ENCODE peak calls at places on chromosomes 6 and 20, in four cellular contexts. One of them, this sample, is unnamed.

GRCh38 chr20:12790856-12791255 is 217.9 kb upstream of the SPTLC3 start:
- DNase-seq in HCT116: no peak
- DNase-seq in SK-N-SH: no peak
- DNase-seq in breast epithelium: no peak
- DNase-seq in this sample: no peak

GRCh38 chr20:61814726-61815125 is 251.0 kb downstream of the TAF4 start:
- DNase-seq in SK-N-SH: no peak
- DNase-seq in HCT116: no peak
- DNase-seq in breast epithelium: no peak
- DNase-seq in this sample: no peak

GRCh38 chr20:4320284-4320683 is 304.9 kb upstream of the RNF24 start:
- DNase-seq in SK-N-SH: no peak
- DNase-seq in breast epithelium: no peak
- DNase-seq in HCT116: no peak
- DNase-seq in this sample: no peak

GRCh38 chr6:24990227-24990843 is 54.6 kb upstream of the RIPOR2 start:
- DNase-seq in breast epithelium: no peak
- DNase-seq in HCT116: no peak
- DNase-seq in SK-N-SH: no peak
- DNase-seq in this sample: no peak

GRCh38 chr20:37519508-37520416 is 1.3 kb upstream of the NNAT start:
- DNase-seq in HCT116: no peak
- DNase-seq in SK-N-SH: peak; percentile 68
- DNase-seq in breast epithelium: no peak
- DNase-seq in this sample: peak; percentile 22

GRCh38 chr20:52981051-52981450 is 8.9 kb downstream of the TSHZ2 start:
- DNase-seq in HCT116: no peak
- DNase-seq in SK-N-SH: no peak
- DNase-seq in breast epithelium: no peak
- DNase-seq in this sample: no peak

GRCh38 chr20:36086767-36087166 is 67.8 kb upstream of the EPB41L1 start:
- DNase-seq in SK-N-SH: no peak
- DNase-seq in HCT116: peak; percentile 74
- DNase-seq in breast epithelium: no peak
- DNase-seq in this sample: no peak

GRCh38 chr6:153117986-153118886 is 12.8 kb downstream of the RGS17 start:
- DNase-seq in breast epithelium: no peak
- DNase-seq in SK-N-SH: no peak
- DNase-seq in HCT116: peak; percentile 21
- DNase-seq in this sample: no peak

GRCh38 chr20:2005831-2006426 is 12.1 kb upstream of the PDYN start:
- DNase-seq in breast epithelium: peak; percentile 19
- DNase-seq in HCT116: peak; percentile 15
- DNase-seq in SK-N-SH: no peak
- DNase-seq in this sample: peak; percentile 62

GRCh38 chr20:18004389-18005031 is 35.7 kb downstream of the MGME1 start:
- DNase-seq in HCT116: no peak
- DNase-seq in breast epithelium: no peak
- DNase-seq in SK-N-SH: no peak
- DNase-seq in this sample: no peak

GRCh38 chr6:119077643-119078448 is 618 bp downstream of the FAM184A start:
- DNase-seq in SK-N-SH: peak; percentile 75
- DNase-seq in HCT116: no peak
- DNase-seq in breast epithelium: peak; percentile 23
- DNase-seq in this sample: peak; percentile 39

GRCh38 chr6:89917801-89918366 is 23.6 kb downstream of the GJA10 start:
- DNase-seq in HCT116: no peak
- DNase-seq in breast epithelium: no peak
- DNase-seq in SK-N-SH: no peak
- DNase-seq in this sample: no peak

GRCh38 chr6:89925826-89926225 is 31.6 kb downstream of the GJA10 start:
- DNase-seq in HCT116: no peak
- DNase-seq in SK-N-SH: no peak
- DNase-seq in breast epithelium: no peak
- DNase-seq in this sample: no peak

GRCh38 chr6:89921197-89921596 is 26.9 kb downstream of the GJA10 start:
- DNase-seq in SK-N-SH: no peak
- DNase-seq in HCT116: no peak
- DNase-seq in breast epithelium: no peak
- DNase-seq in this sample: no peak

GRCh38 chr6:89924231-89924630 is 30.0 kb downstream of the GJA10 start:
- DNase-seq in breast epithelium: no peak
- DNase-seq in HCT116: no peak
- DNase-seq in SK-N-SH: no peak
- DNase-seq in this sample: no peak

GRCh38 chr6:89921691-89922090 is 27.4 kb downstream of the GJA10 start:
- DNase-seq in HCT116: peak; percentile 6
- DNase-seq in breast epithelium: no peak
- DNase-seq in SK-N-SH: no peak
- DNase-seq in this sample: no peak
- H3K4me3 ChIP-seq in HCT116: no peak overlapping the region
- H3K4me3 ChIP-seq in breast epithelium: no peak overlapping the region
- H3K4me3 ChIP-seq in SK-N-SH: no peak overlapping the region
- H3K4me3 ChIP-seq in this sample: no peak overlapping the region

DNA sequence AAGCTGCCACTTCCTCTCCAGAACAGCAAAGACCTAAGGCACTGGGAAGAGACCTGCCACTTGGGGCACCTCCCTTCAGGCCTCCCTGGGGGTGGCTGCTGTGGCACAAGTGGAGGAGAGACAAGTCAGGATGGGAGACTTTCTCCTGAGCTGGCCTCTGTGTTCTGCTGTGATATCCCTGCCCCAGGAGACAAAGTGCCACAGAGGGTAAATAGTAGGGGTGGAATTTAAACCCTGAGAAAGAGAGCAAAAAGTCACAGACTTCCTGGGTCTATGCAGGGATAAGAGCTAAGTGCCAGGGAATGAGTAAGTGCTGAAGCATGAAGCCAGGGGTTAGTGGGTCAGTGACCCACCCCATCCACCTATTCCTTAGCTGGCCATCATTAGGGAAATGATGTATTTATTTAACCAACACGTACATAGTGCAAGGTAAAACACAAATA is 84.2 kb downstream of the MRPL14 start:
- DNase-seq in breast epithelium: no peak
- DNase-seq in HCT116: no peak
- DNase-seq in SK-N-SH: no peak
- DNase-seq in this sample: no peak
- TF ChIP-seq POLR2AphosphoS5 in breast epithelium: no peak
- TF ChIP-seq POLR2AphosphoS5 in HCT116: peak; percentile 27
- TF ChIP-seq POLR2AphosphoS5 in SK-N-SH: no peak
- TF ChIP-seq POLR2AphosphoS5 in this sample: peak; percentile 6

DNA sequence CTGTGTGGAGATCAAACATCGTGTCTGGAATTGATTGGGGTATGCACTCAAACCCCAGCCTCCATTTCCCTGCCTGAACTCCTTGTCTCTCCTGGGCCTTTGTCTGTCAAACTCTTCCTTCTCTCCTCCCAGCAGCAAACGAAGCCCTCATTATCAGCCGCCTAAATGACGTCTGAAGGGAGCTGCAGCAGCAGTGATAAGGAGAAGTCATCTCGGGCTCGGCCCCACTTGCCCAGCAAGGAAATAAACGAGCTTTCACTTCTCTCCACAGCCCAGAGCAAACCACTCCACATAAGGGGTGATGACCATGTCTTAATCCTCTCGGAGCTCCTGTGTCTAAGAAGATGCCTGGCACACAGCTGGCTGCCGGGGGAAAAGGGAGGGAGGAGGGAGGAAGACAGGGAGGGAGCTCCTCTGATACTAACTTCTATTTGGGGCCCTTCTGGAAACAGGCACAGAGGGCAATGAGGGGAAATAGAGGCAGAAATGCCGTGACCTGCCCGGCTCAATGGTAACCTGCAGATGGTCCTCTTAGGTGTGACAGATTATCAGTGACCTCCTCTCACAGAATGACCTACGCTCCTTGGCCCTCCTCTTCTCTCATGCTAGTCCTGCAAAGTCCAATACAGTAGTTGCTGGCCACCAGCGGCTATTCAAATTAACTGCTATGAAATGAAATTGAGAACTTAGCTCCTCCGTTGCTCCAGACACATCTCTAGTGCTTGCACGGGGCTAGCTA is 100.4 kb downstream of the PXDC1 start:
- DNase-seq in breast epithelium: no peak
- DNase-seq in HCT116: no peak
- DNase-seq in SK-N-SH: no peak
- DNase-seq in this sample: no peak
- H3K4me3 ChIP-seq in breast epithelium: no peak overlapping the region
- H3K4me3 ChIP-seq in HCT116: no peak overlapping the region
- H3K4me3 ChIP-seq in SK-N-SH: no peak overlapping the region
- H3K4me3 ChIP-seq in this sample: no peak overlapping the region

GRCh38 chr6:32969685-32970412 is 1.5 kb downstream of the BRD2 start:
- DNase-seq in SK-N-SH: peak; percentile 35
- DNase-seq in HCT116: peak; percentile 82
- DNase-seq in breast epithelium: peak; percentile 75
- DNase-seq in this sample: peak; percentile 76
- TF ChIP-seq POLR2AphosphoS5 in SK-N-SH: peak; percentile 31
- TF ChIP-seq POLR2AphosphoS5 in HCT116: peak; percentile 35
- TF ChIP-seq POLR2AphosphoS5 in breast epithelium: peak; percentile 19
- TF ChIP-seq POLR2AphosphoS5 in this sample: peak; percentile 81

GRCh38 chr20:34710568-34710839 is 6.4 kb downstream of the TP53INP2 start:
- DNase-seq in SK-N-SH: no peak
- DNase-seq in breast epithelium: no peak
- DNase-seq in HCT116: no peak
- DNase-seq in this sample: no peak
- H3K4me3 ChIP-seq in SK-N-SH: no peak overlapping the region
- H3K4me3 ChIP-seq in breast epithelium: peak overlapping the region; percentile 92
- H3K4me3 ChIP-seq in HCT116: peak overlapping the region; percentile 66
- H3K4me3 ChIP-seq in this sample: no peak overlapping the region

GRCh38 chr6:163406320-163406719 is 8.2 kb upstream of the QKI start:
- DNase-seq in breast epithelium: no peak
- DNase-seq in HCT116: no peak
- DNase-seq in SK-N-SH: no peak
- DNase-seq in this sample: no peak

GRCh38 chr6:163406830-163407229 is 7.7 kb upstream of the QKI start:
- DNase-seq in HCT116: no peak
- DNase-seq in SK-N-SH: no peak
- DNase-seq in breast epithelium: no peak
- DNase-seq in this sample: no peak

GRCh38 chr6:163404825-163405265 is 9.7 kb upstream of the QKI start:
- DNase-seq in SK-N-SH: no peak
- DNase-seq in breast epithelium: no peak
- DNase-seq in HCT116: no peak
- DNase-seq in this sample: no peak

GRCh38 chr6:163408352-163408991 is 6.0 kb upstream of the QKI start:
- DNase-seq in breast epithelium: no peak
- DNase-seq in SK-N-SH: no peak
- DNase-seq in HCT116: no peak
- DNase-seq in this sample: no peak

GRCh38 chr6:163405412-163406309 is 8.9 kb upstream of the QKI start:
- DNase-seq in breast epithelium: no peak
- DNase-seq in SK-N-SH: peak; percentile 51
- DNase-seq in HCT116: no peak
- DNase-seq in this sample: peak; percentile 69
- TF ChIP-seq POLR2AphosphoS5 in breast epithelium: no peak
- TF ChIP-seq POLR2AphosphoS5 in SK-N-SH: no peak
- TF ChIP-seq POLR2AphosphoS5 in HCT116: no peak
- TF ChIP-seq POLR2AphosphoS5 in this sample: no peak

DNA sequence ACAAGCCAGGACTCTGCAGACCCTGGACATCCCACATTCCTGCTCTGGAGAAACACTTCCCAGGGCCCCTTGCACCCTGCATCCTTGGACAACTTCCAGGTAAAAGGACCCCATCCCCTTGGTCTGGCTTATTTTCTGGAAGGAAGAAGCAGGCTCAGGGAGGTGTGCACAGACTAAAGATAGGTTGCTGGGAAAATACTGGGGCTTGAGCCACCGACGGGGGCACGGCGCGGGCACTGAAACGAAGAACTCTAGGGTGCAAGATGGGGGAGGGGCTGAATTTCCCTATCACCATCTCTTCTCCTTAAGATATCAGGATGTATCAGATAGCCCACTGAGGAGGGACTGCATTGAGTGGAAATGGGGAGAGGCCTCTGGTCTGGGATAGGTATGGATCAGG is 805 bp downstream of the FRS3 start:
- DNase-seq in breast epithelium: no peak
- DNase-seq in SK-N-SH: no peak
- DNase-seq in HCT116: no peak
- DNase-seq in this sample: no peak
- H3K4me3 ChIP-seq in breast epithelium: peak overlapping the region; percentile 81
- H3K4me3 ChIP-seq in SK-N-SH: peak overlapping the region; percentile 82
- H3K4me3 ChIP-seq in HCT116: peak overlapping the region; percentile 77
- H3K4me3 ChIP-seq in this sample: peak overlapping the region; percentile 91

GRCh38 chr6:36674942-36675341 is 3.6 kb upstream of the CDKN1A start:
- DNase-seq in HCT116: no peak
- DNase-seq in SK-N-SH: no peak
- DNase-seq in breast epithelium: no peak
- DNase-seq in this sample: no peak

GRCh38 chr6:36678488-36679042 is at the start of gene CDKN1A:
- DNase-seq in HCT116: peak; percentile 68
- DNase-seq in SK-N-SH: peak; percentile 92
- DNase-seq in breast epithelium: peak; percentile 90
- DNase-seq in this sample: peak; percentile 98

GRCh38 chr6:36677059-36677749 is 1.3 kb upstream of the CDKN1A start:
- DNase-seq in breast epithelium: no peak
- DNase-seq in HCT116: no peak
- DNase-seq in SK-N-SH: peak; percentile 41
- DNase-seq in this sample: no peak

GRCh38 chr6:36677753-36678487 is 594 bp upstream of the CDKN1A start:
- DNase-seq in HCT116: no peak
- DNase-seq in SK-N-SH: no peak
- DNase-seq in breast epithelium: no peak
- DNase-seq in this sample: no peak

GRCh38 chr6:36676142-36677058 is 2.1 kb upstream of the CDKN1A start:
- DNase-seq in SK-N-SH: peak; percentile 55
- DNase-seq in HCT116: no peak
- DNase-seq in breast epithelium: peak; percentile 63
- DNase-seq in this sample: no peak
- TF ChIP-seq POLR2AphosphoS5 in SK-N-SH: peak; percentile 6
- TF ChIP-seq POLR2AphosphoS5 in HCT116: no peak
- TF ChIP-seq POLR2AphosphoS5 in breast epithelium: no peak
- TF ChIP-seq POLR2AphosphoS5 in this sample: no peak

GRCh38 chr6:146915671-146916127 is 288.5 kb upstream of the STXBP5 start:
- DNase-seq in breast epithelium: no peak
- DNase-seq in SK-N-SH: no peak
- DNase-seq in HCT116: no peak
- DNase-seq in this sample: no peak
- H3K4me3 ChIP-seq in breast epithelium: no peak overlapping the region
- H3K4me3 ChIP-seq in SK-N-SH: peak overlapping the region; percentile 59
- H3K4me3 ChIP-seq in HCT116: no peak overlapping the region
- H3K4me3 ChIP-seq in this sample: no peak overlapping the region

GRCh38 chr6:156777866-156778614 is 862 bp downstream of the ARID1B start:
- DNase-seq in breast epithelium: peak; percentile 41
- DNase-seq in HCT116: no peak
- DNase-seq in SK-N-SH: peak; percentile 84
- DNase-seq in this sample: peak; percentile 51

GRCh38 chr6:156777577-156777865 is 343 bp downstream of the ARID1B start:
- DNase-seq in HCT116: no peak
- DNase-seq in SK-N-SH: peak; percentile 92
- DNase-seq in breast epithelium: no peak
- DNase-seq in this sample: no peak

GRCh38 chr6:156780117-156780641 is 3.0 kb downstream of the ARID1B start:
- DNase-seq in HCT116: peak; percentile 70
- DNase-seq in breast epithelium: peak; percentile 52
- DNase-seq in SK-N-SH: peak; percentile 68
- DNase-seq in this sample: peak; percentile 56

GRCh38 chr6:156779206-156780116 is 2.3 kb downstream of the ARID1B start:
- DNase-seq in SK-N-SH: peak; percentile 69
- DNase-seq in breast epithelium: peak; percentile 34
- DNase-seq in HCT116: no peak
- DNase-seq in this sample: peak; percentile 58

GRCh38 chr6:156778615-156779205 is 1.5 kb downstream of the ARID1B start:
- DNase-seq in SK-N-SH: no peak
- DNase-seq in breast epithelium: peak; percentile 39
- DNase-seq in HCT116: no peak
- DNase-seq in this sample: peak; percentile 56
- TF ChIP-seq POLR2AphosphoS5 in SK-N-SH: no peak
- TF ChIP-seq POLR2AphosphoS5 in breast epithelium: no peak
- TF ChIP-seq POLR2AphosphoS5 in HCT116: no peak
- TF ChIP-seq POLR2AphosphoS5 in this sample: no peak

This sample was measured in stomach.